ENCODE peak calls at places on chromosomes 1 and 21, in five cellular contexts. I is mammary epithelial cell, W is right cardiac atrium, Y is fibroblast of lung, Z is cardiac muscle cell. A is an unnamed sample.

GRCh38 chr21:26167593-26167992 is 3.0 kb downstream of the APP start:
- DNase-seq in Z (no peak), W (no peak), I (no peak), Y (no peak), A (no peak)

GRCh38 chr1:171245458-171246064 is 2.7 kb upstream of the FMO1 start:
- DNase-seq in Y (peak), Z (peak), W (no peak), I (peak), A (peak)

GRCh38 chr1:228646717-228647522 is 88.4 kb upstream of the RHOU start:
- DNase-seq in W (peak), Z (peak), I (peak), Y (peak), A (peak)

GRCh38 chr1:105678334-105678733 is 1378.1 kb upstream of the PRMT6 start:
- DNase-seq in Z (no peak), Y (no peak), W (no peak), I (no peak), A (no peak)

GRCh38 chr1:246773213-246773641 is 49.0 kb downstream of the SCCPDH start:
- DNase-seq in Y (no peak), Z (no peak), I (no peak), W (no peak), A (no peak)

GRCh38 chr1:180123463-180123936 is 31.2 kb upstream of the QSOX1 start:
- DNase-seq in Y (no peak), W (no peak), Z (peak), I (peak), A (no peak)

GRCh38 chr1:112992780-112993179 is 36.8 kb upstream of the SLC16A1 start:
- DNase-seq in I (no peak), Z (no peak), W (no peak), Y (no peak), A (no peak)

GRCh38 chr1:81414417-81415087 is 386.2 kb upstream of the ADGRL2 start:
- DNase-seq in Y (no peak), I (no peak), W (peak), Z (peak), A (peak)

GRCh38 chr1:19402031-19402430 is 83.3 kb downstream of the CAPZB start:
- DNase-seq in W (no peak), Z (no peak), I (no peak), Y (no peak), A (no peak)

GRCh38 chr1:109204484-109204883 is 9.2 kb upstream of the SARS1 start:
- DNase-seq in I (no peak), Z (no peak), W (no peak), Y (no peak), A (no peak)

GRCh38 chr1:109361649-109362048 is 36.1 kb downstream of the SORT1 start:
- DNase-seq in Z (no peak), Y (peak), I (peak), W (no peak), A (no peak)

GRCh38 chr21:45228171-45228641 is 59.5 kb downstream of the POFUT2 start:
- DNase-seq in I (peak), W (peak), Z (peak), Y (peak), A (no peak)

GRCh38 chr1:109977225-109977624 is 7.3 kb upstream of the AHCYL1 start:
- DNase-seq in W (peak), I (no peak), Y (no peak), Z (no peak), A (no peak)

GRCh38 chr21:33368576-33368975 is 34.6 kb upstream of the IFNGR2 start:
- DNase-seq in Z (no peak), W (no peak), I (no peak), Y (no peak), A (no peak)

GRCh38 chr1:156012051-156012817 is 8.5 kb downstream of the SSR2 start:
- DNase-seq in Z (no peak), W (no peak), I (no peak), Y (no peak), A (no peak)

GRCh38 chr1:63674238-63674864 is 81.1 kb downstream of the PGM1 start:
- DNase-seq in I (peak), W (peak), Z (peak), Y (peak), A (peak)

GRCh38 chr1:91830242-91831131 is 55.5 kb downstream of the TGFBR3 start:
- DNase-seq in Y (peak), Z (peak), I (peak), W (peak), A (no peak)

GRCh38 chr1:184656221-184656620 is 98.4 kb downstream of the EDEM3 start:
- DNase-seq in Z (no peak), I (no peak), W (no peak), Y (peak), A (no peak)

GRCh38 chr1:246001142-246001812 is 505.8 kb downstream of the SMYD3 start:
- DNase-seq in Z (peak), W (no peak), Y (peak), I (peak), A (no peak)

GRCh38 chr1:29122662-29122986 is 1.1 kb downstream of the TMEM200B start:
- DNase-seq in W (peak), Z (peak), Y (peak), I (peak), A (peak)

GRCh38 chr1:151729966-151730291 is 8.6 kb downstream of the RIIAD1 start:
- DNase-seq in Y (no peak), Z (no peak), I (no peak), W (no peak), A (no peak)

GRCh38 chr1:206969090-206969489 is 1.2 kb downstream of the FCAMR start:
- DNase-seq in Z (peak), W (no peak), Y (no peak), I (no peak), A (peak)

GRCh38 chr1:15411593-15412487 is 2.2 kb downstream of the EFHD2 start:
- DNase-seq in Y (no peak), I (no peak), Z (peak), W (peak), A (peak)

GRCh38 chr21:46237474-46237873 is 8.9 kb upstream of the LSS start:
- DNase-seq in W (no peak), Y (no peak), I (no peak), Z (no peak), A (no peak)

GRCh38 chr1:203342192-203342940 is 8.6 kb downstream of the FMOD start:
- DNase-seq in W (peak), Z (peak), I (peak), Y (peak), A (peak)

GRCh38 chr1:179082308-179083030 is 599 bp downstream of the TOR3A start:
- DNase-seq in I (peak), Z (peak), W (peak), Y (no peak), A (peak)

GRCh38 chr1:41423511-41424191 is 60.8 kb downstream of the EDN2 start:
- DNase-seq in Z (no peak), I (no peak), Y (no peak), W (peak), A (peak)

GRCh38 chr1:12600880-12601633 is 17.0 kb downstream of the DHRS3 start:
- DNase-seq in Y (no peak), I (no peak), W (no peak), Z (peak), A (no peak)

GRCh38 chr1:11143401-11143800 is 43.7 kb upstream of the EXOSC10 start:
- DNase-seq in W (no peak), Z (no peak), I (no peak), Y (no peak), A (no peak)

GRCh38 chr1:210250998-210251679 is 18.5 kb downstream of the SERTAD4 start:
- DNase-seq in Z (peak), Y (peak), W (peak), I (peak), A (no peak)

GRCh38 chr1:209692296-209692695 is 12.3 kb upstream of the HSD11B1 start:
- DNase-seq in W (no peak), I (no peak), Z (no peak), Y (no peak), A (no peak)

GRCh38 chr1:58649555-58649954 is 50.3 kb downstream of the MYSM1 start:
- DNase-seq in Z (peak), W (no peak), I (no peak), Y (no peak), A (peak)

GRCh38 chr1:246537441-246537840 is 28.6 kb downstream of the TFB2M start:
- DNase-seq in I (no peak), W (no peak), Y (no peak), Z (no peak), A (no peak)

GRCh38 chr1:64248065-64248464 is 44.6 kb downstream of the UBE2U start:
- DNase-seq in I (no peak), W (no peak), Z (no peak), Y (no peak), A (no peak)

GRCh38 chr1:165632152-165632469 is 1.1 kb downstream of the MGST3 start:
- DNase-seq in I (no peak), Y (no peak), Z (no peak), W (no peak), A (peak)

DNA sequence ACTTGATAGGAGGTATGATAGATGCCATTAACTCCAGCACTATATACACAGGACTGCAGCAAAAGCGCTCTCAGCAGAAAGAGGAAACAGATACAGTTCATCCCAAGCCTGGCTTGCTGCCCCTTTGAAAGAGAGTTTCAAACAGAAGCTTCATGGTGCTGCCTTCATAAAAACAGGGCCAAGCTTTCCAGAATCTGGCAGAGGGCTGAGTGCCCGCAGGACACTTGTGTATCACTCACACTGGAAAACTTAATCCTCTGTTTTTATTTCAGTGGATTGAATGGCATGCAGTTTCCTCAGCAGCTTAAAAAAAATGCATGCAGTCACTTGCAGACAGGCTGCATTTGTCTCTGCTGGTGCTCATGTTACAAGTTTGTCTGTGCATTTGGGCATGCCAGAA is 40.4 kb downstream of the KCNJ15 start:
- DNase-seq in Y (peak), Z (no peak), I (peak), W (no peak), A (no peak)
- H3K27ac ChIP-seq in Y (peak), Z (no peak), I (no peak), W (no peak), A (no peak)

GRCh38 chr21:42924433-42924751 is 1.0 kb downstream of the ERVH48-1 start:
- DNase-seq in W (no peak), Y (no peak), I (no peak), Z (no peak), A (no peak)
- H3K27ac ChIP-seq in W (no peak), Y (peak), I (no peak), Z (no peak), A (no peak)

DNA sequence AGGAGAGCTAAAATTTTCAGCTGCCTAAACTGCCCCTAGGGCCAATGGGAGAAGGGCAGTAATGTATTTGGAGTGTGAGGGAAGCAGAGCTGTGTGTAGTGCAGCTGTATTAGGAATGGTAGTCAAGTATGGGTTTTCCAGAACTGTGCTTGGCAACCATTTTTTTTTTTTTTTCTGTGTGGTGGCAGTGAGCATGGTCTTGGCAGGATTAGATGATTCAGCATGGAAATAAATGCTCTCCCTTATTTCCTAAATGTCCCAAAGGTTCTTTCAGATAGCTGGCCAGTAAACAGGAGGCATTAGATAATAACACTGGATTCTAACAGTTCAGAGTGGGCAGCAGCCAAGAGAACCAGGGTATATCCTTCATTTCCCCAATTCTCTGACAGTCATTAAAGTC is 81.7 kb downstream of the NDUFS5 start:
- DNase-seq in I (peak), W (no peak), Z (no peak), Y (no peak), A (no peak)
- H3K27ac ChIP-seq in I (peak), W (peak), Z (peak), Y (no peak), A (peak)

GRCh38 chr1:116766616-116767469 is 12.6 kb downstream of the CD2 start:
- DNase-seq in W (no peak), I (no peak), Z (no peak), Y (no peak), A (no peak)

GRCh38 chr1:116769561-116769977 is 15.3 kb downstream of the CD2 start:
- DNase-seq in Z (peak), I (peak), Y (peak), W (no peak), A (no peak)

GRCh38 chr1:116767782-116768382 is 13.7 kb downstream of the CD2 start:
- DNase-seq in W (no peak), Y (no peak), I (no peak), Z (no peak), A (no peak)

GRCh38 chr1:116769050-116769449 is 14.8 kb downstream of the CD2 start:
- DNase-seq in Y (no peak), W (no peak), I (no peak), Z (no peak), A (no peak)

GRCh38 chr1:116768416-116768815 is 14.2 kb downstream of the CD2 start:
- DNase-seq in Y (no peak), I (no peak), Z (no peak), W (no peak), A (no peak)
- H3K27ac ChIP-seq in Y (no peak), I (no peak), Z (no peak), W (no peak), A (no peak)

GRCh38 chr1:31701137-31701736 is 2.6 kb downstream of the COL16A1 start:
- DNase-seq in W (peak), Z (peak), I (peak), Y (peak), A (peak)

GRCh38 chr1:31703431-31704260 is at the start of gene COL16A1:
- DNase-seq in Z (peak), W (peak), Y (peak), I (peak), A (peak)

GRCh38 chr1:31702836-31703404 is 897 bp downstream of the COL16A1 start:
- DNase-seq in I (peak), Z (no peak), W (no peak), Y (peak), A (no peak)

GRCh38 chr1:31699341-31699891 is 4.4 kb downstream of the COL16A1 start:
- DNase-seq in W (no peak), I (no peak), Y (no peak), Z (no peak), A (no peak)

DNA sequence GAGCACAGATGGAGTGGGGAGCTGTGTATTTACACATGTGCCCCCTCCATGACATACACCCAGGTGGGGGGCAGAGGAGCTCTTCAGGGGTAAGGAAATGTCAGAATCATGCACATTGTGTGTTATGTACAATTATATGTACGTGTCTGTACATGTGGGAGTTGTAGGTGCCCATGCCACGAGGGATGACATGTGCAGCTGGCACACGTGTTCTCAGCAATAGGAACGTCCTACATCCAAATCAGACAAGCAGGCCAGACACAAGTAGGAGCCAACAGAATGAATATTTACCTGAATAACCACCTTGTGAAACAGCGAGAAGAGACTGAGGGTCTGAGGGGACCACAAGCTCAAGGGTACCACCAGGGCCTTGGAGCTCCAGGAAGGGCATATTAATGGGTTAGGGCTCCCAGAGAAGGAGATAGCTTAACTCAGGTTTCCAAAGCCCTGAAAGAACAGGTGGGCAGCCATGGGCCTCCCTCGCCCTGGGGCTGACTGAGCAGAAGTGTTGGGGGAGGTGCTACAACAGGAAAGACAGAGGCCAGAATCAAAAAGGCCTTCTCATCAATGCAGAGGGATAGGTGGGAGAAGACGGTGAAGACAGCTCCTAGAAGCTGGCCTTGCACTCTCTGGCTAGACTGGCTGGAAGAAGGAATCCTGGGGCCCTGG is 3.2 kb downstream of the COL16A1 start:
- DNase-seq in I (peak), Y (no peak), W (no peak), Z (no peak), A (no peak)
- H3K27ac ChIP-seq in I (peak), Y (peak), W (peak), Z (no peak), A (no peak)

A was measured in testis.